ENCODE peak calls at places on chromosomes 4 and X, in eight cellular contexts. J, L, D, I, H, R, X and P are unnamed samples.

GRCh38 chrX:121160987-121161386 is 113.6 kb downstream of the GLUD2 start:
- DNase-seq in J (no peak), R (no peak), I (no peak), X (peak), L (no peak), D (no peak), H (no peak), P (no peak)

GRCh38 chr4:28278676-28279075 is 1418.0 kb downstream of the STIM2 start:
- DNase-seq in X (no peak), R (no peak), D (no peak), H (no peak), I (no peak), L (no peak), J (no peak), P (no peak)

GRCh38 chr4:105924341-105924740 is 29.1 kb downstream of the NPNT start:
- DNase-seq in J (no peak), D (no peak), I (no peak), L (no peak), R (no peak), X (no peak), H (no peak), P (no peak)

GRCh38 chr4:2338754-2339457 is 77.0 kb upstream of the MXD4 start:
- DNase-seq in I (no peak), L (no peak), X (no peak), R (peak), J (no peak), D (no peak), H (no peak), P (peak)

GRCh38 chrX:623599-624323 is 6.8 kb upstream of the SHOX start:
- DNase-seq in H (no peak), I (no peak), D (no peak), R (peak), X (peak), J (no peak), L (no peak), P (no peak)

GRCh38 chr4:25865586-25865985 is 2.8 kb upstream of the SEL1L3 start:
- DNase-seq in L (no peak), D (no peak), R (no peak), X (peak), J (no peak), I (no peak), H (no peak), P (peak)

GRCh38 chrX:101191217-101191750 is 28.3 kb upstream of the DRP2 start:
- DNase-seq in D (peak), J (peak), I (peak), L (peak), X (no peak), H (no peak), R (peak), P (peak)

GRCh38 chrX:29541038-29541437 is 674.3 kb upstream of the MAGEB2 start:
- DNase-seq in X (no peak), L (no peak), I (no peak), R (no peak), D (no peak), J (no peak), H (no peak), P (no peak)

GRCh38 chr4:23903859-23904438 is 14.1 kb upstream of the PPARGC1A start:
- DNase-seq in X (no peak), H (no peak), J (no peak), L (no peak), R (no peak), D (no peak), I (no peak), P (no peak)

GRCh38 chrX:132022115-132022862 is 813 bp upstream of the STK26 start:
- DNase-seq in H (no peak), R (no peak), D (no peak), X (no peak), L (no peak), J (no peak), I (no peak), P (no peak)
- TF ChIP-seq CTCF in H (peak), R (no peak), D (no peak), X (no peak), L (no peak), J (no peak), I (peak), P (no peak)

GRCh38 chr4:762211-763190 is 56.9 kb downstream of the PCGF3 start:
- DNase-seq in R (no peak), H (no peak), I (no peak), X (no peak), D (no peak), L (no peak), J (no peak), P (peak)
- TF ChIP-seq CTCF in R (no peak), H (peak), I (no peak), X (no peak), D (no peak), L (no peak), J (no peak), P (no peak)

DNA sequence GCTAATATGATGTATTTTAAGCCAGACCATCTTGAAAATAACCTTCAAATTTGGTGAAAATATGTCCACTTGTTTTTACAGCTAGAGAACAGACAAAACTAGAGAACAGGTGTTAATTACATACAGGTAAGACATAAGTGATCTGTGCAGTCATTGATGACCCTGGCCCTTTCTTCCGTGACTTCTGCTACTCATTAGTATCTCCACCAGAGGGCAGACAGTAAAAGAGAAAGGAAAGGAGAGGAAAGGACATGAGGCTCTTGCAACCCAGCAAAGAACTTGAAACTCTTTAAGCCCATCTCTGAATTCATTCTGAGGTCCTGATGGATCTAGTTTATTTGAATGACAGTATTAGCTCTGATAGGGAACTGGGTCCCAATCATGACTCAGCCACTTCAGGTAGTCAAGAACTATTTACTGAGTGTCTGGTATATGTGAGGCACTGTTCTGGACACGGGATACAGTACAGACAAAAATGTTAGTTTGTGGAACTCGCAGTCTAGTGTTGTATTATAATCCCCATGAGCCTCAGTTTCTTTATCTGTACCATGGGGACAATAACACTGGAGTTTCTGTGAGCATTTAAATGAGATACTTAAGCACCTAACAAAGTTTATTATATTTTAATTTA is 121.0 kb upstream of the TEX13D start:
- DNase-seq in I (no peak), X (peak), H (no peak), D (peak), L (no peak), R (no peak), J (no peak), P (no peak)
- TF ChIP-seq CTCF in I (peak), X (peak), H (peak), D (peak), L (no peak), R (no peak), J (peak), P (peak)

GRCh38 chr4:187929024-187929423 is 66.5 kb upstream of the ZFP42 start:
- DNase-seq in J (no peak), R (no peak), X (no peak), I (no peak), D (peak), H (no peak), L (no peak), P (no peak)
- TF ChIP-seq CTCF in J (no peak), R (no peak), X (no peak), I (peak), D (peak), H (no peak), L (no peak), P (no peak)

GRCh38 chrX:150037041-150037440 is 98.8 kb upstream of the EOLA2 start:
- DNase-seq in L (no peak), I (no peak), H (no peak), D (no peak), J (no peak), R (no peak), X (no peak), P (no peak)
- TF ChIP-seq CTCF in L (no peak), I (no peak), H (no peak), D (no peak), J (no peak), R (no peak), X (no peak), P (no peak)